ENCODE peak calls at places on chromosomes 13 and 19, in four cellular contexts. E, U, O and D are unnamed samples.

GRCh38 chr13:95326695-95327094 is 25.4 kb upstream of the ABCC4 start:
- DNase-seq in E (no peak), U (no peak), O (no peak), D (no peak)

GRCh38 chr13:30849611-30850010 is 56.5 kb upstream of the MEDAG start:
- DNase-seq in E (no peak), U (no peak), O (no peak), D (no peak)

GRCh38 chr19:50417850-50418185 is 920 bp upstream of the SPIB start:
- DNase-seq in E (no peak), U (no peak), O (no peak), D (no peak)

GRCh38 chr13:31987535-31988170 is 43.9 kb upstream of the FRY start:
- DNase-seq in E (no peak), U (no peak), O (no peak), D (no peak)

GRCh38 chr13:50225188-50226155 is 210.2 kb downstream of the KCNRG start:
- DNase-seq in E (no peak), U (no peak), O (no peak), D (no peak)

GRCh38 chr19:294341-294818 is 3.2 kb upstream of the PLPP2 start:
- DNase-seq in E (no peak), U (peak), O (no peak), D (no peak)

GRCh38 chr13:28753208-28753892 is 34.6 kb upstream of the SLC46A3 start:
- DNase-seq in E (no peak), U (no peak), O (peak), D (no peak)

GRCh38 chr13:100106005-100106404 is 17.1 kb downstream of the PCCA start:
- DNase-seq in E (no peak), U (no peak), O (no peak), D (no peak)

GRCh38 chr19:27885361-27885760 is 1327.6 kb downstream of the UQCRFS1 start:
- DNase-seq in E (no peak), U (no peak), O (no peak), D (no peak)

GRCh38 chr19:27887946-27888345 is 1325.0 kb downstream of the UQCRFS1 start:
- DNase-seq in E (no peak), U (no peak), O (no peak), D (no peak)

GRCh38 chr19:27881213-27881612 is 1331.7 kb downstream of the UQCRFS1 start:
- DNase-seq in E (no peak), U (no peak), O (no peak), D (no peak)

GRCh38 chr19:27889156-27889555 is 1323.8 kb downstream of the UQCRFS1 start:
- DNase-seq in E (no peak), U (no peak), O (no peak), D (no peak)

DNA sequence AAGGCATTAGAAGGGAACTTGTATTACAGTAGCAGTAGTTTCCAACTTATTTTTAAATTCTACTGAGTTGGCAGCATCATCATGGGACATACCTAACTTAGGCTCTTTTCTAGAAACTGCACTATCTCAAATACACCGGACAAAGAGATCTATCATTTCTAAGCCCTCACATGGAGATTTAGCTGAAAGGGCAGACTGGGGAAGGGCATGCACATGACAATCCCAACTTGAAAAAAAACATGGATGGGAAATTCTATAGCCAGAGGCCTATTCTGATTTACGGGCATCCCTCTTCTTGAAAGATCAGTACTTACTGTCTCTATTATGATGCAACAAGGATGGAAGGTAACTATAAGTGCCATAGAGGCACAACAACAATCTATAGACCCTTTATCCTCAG is 1328.6 kb downstream of the UQCRFS1 start:
- DNase-seq in E (no peak), U (no peak), O (no peak), D (no peak)
- TF ChIP-seq CTCF in E (no peak), U (no peak), O (no peak), D (no peak)

DNA sequence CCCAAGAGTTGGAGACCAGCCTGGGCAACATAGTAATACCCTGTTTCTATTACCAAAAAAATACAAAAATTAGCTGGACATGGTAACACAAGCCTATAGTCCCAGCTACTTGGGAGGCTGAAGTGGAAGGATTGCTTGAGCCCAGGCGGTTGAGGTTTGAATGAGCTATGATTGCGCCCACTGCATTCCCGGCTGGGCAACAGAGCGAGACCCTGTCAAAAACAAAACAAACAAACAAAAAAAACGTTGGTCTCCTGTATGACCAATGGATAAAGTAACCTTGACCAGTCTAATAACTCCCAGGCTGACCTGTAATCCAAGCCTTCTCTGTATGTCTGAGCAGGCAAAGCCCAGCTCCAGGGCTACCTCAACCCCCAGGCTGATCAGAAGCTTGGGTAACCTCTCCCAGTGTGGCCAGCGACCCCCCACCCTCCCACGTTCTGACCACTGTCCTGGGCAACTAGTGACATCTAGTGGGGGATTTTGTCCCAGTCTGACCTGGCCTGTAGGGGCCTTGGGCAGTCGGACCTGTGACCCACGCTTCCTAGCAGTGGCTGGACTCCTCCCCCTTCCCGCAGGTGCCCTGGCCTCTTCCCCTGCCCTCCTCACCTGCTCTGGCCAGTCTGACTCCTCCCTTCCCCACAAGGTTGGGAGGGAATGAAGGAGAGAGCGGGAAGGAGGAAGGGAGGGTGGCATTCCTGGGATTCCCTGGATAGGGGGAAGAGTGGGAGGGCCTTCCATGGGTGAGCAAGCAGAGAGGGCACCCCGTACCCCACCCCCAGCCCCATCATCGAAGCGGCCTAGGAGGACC is 1.0 kb upstream of the BCAM start:
- DNase-seq in E (peak), U (no peak), O (peak), D (peak)
- TF ChIP-seq CTCF in E (no peak), U (no peak), O (no peak), D (no peak)

GRCh38 chr19:1875646-1876493 is 9.4 kb downstream of the ABHD17A start:
- DNase-seq in E (peak), U (peak), O (peak), D (peak)
- TF ChIP-seq CTCF in E (no peak), U (no peak), O (no peak), D (no peak)

DNA sequence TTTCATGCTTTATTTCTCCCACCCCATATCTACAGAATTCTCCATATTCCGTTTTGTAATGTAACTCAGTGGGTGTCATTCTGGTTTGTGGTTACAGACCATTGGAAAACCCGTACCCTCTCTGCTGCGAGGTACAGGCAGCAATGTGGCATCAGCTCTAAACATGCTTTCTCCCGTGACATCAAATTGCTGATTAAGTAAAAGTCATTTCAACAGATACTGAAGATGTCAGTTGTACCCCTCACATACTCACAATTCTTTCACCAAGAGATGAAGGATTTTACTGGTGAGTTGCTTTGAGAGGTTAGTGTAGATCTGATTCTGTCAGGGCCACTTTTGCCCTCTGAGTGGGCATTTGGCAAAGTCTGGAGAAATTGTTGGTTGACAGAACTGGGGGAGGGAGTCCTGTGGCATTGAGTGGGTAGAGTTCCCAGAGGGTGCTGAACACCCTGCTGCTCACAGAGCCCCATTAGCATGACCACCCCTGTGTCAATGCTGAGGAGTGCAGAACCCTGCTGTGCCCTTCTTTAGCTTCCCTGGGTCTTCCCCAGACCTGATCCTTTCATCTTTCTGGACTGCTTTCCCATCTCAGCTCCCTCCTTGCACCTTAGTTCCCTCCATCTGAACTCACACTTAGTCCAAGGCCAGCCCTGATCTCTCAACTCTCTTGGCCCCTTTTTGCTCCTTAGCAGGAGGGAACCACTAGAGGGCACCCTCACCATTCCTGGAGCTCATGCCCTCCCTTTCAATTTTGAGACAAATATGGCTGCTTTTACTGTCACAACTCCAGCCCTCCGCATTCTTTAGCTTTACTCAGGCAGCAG is 39.9 kb upstream of the CEACAM8 start:
- DNase-seq in E (no peak), U (peak), O (no peak), D (no peak)
- TF ChIP-seq CTCF in E (no peak), U (peak), O (peak), D (no peak)

DNA sequence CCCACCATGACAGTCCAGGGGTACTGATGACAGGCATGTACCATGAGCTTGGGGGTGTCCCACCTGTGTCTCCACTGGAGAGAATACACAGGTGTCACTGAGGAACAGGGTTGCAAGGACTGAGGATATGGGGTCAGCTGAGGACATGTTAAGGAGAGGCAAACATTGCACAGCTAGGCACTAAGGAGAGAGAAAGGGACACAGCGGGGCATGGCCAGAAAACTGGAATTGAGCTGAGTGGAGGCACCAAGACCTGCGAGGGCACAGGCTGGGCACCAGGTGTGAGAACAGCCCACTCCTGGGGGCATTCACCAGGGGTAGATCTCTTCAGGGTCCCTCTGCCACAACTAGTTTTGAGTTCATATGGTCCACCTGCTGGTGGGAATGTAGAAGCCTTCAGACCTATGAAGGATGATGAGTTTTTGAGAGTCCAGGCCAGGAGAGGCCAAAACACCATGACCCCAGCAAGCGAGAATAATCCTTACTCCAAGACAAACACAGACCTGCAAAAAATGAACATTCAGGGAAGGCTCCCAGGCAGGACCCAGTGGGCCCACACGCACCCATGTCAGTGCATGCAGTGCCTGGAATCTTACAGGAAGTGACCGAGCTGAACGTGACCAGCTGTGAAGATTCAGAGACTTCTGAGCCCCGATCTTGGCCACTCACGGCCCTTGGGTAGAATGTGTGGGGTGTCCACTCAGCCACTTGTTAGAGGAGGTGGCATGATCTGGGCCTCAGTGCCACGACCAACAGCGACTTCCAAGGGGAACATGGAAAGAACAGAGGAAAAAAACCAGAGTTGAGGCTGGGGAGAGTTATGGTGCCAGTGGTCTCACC is 1.4 kb upstream of the ZNF584 start:
- DNase-seq in E (no peak), U (no peak), O (no peak), D (no peak)
- TF ChIP-seq CTCF in E (no peak), U (no peak), O (no peak), D (peak)

DNA sequence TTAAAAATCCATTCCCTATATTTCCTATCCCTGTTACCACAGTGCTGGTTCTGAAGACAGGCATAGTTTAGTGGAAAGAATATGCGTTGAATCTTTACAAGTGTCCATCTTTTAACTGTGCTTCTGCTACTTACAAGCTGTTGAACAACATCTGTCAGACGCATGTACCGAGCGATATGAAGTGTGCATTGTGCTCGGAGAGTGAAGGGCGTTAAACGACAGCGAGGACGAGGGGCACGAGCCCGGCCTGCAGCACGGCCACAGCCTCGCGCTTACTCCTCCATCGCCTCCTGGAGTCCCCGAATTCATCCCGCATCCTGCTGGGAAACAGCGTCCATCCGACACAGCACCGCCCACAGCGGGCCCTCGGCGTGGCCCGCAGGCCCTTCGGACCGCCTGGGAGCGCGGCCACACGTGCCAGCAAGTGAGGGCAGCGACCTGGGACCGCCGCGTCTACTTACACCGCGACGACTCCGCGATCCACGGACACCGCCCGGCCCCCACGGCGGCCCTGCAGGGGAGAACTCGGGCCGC is 512 bp downstream of the PCID2 start:
- DNase-seq in E (no peak), U (peak), O (no peak), D (no peak)
- TF ChIP-seq CTCF in E (no peak), U (no peak), O (no peak), D (no peak)

GRCh38 chr19:55103190-55103589 is 14.2 kb downstream of the PPP1R12C start:
- DNase-seq in E (no peak), U (peak), O (no peak), D (no peak)

GRCh38 chr19:55097864-55098715 is 19.3 kb downstream of the PPP1R12C start:
- DNase-seq in E (no peak), U (peak), O (no peak), D (no peak)

GRCh38 chr19:55098716-55099556 is 18.5 kb downstream of the PPP1R12C start:
- DNase-seq in E (no peak), U (peak), O (no peak), D (no peak)

GRCh38 chr19:55101261-55101660 is 16.2 kb downstream of the PPP1R12C start:
- DNase-seq in E (no peak), U (peak), O (no peak), D (no peak)

GRCh38 chr19:55099557-55100506 is 17.6 kb downstream of the PPP1R12C start:
- DNase-seq in E (no peak), U (peak), O (no peak), D (no peak)
- TF ChIP-seq CTCF in E (no peak), U (no peak), O (no peak), D (no peak)

GRCh38 chr19:55241143-55241934 is 12.8 kb upstream of the TMEM86B start:
- DNase-seq in E (no peak), U (no peak), O (no peak), D (no peak)

GRCh38 chr19:55241935-55242464 is 13.4 kb upstream of the TMEM86B start:
- DNase-seq in E (no peak), U (no peak), O (no peak), D (no peak)

GRCh38 chr19:55244004-55244680 is 14.7 kb downstream of the PPP6R1 start:
- DNase-seq in E (no peak), U (no peak), O (no peak), D (no peak)

GRCh38 chr19:55240713-55241020 is 12.1 kb upstream of the TMEM86B start:
- DNase-seq in E (no peak), U (no peak), O (no peak), D (no peak)

GRCh38 chr19:55242517-55242916 is 14.0 kb upstream of the TMEM86B start:
- DNase-seq in E (no peak), U (no peak), O (no peak), D (no peak)
- TF ChIP-seq CTCF in E (no peak), U (no peak), O (no peak), D (no peak)

GRCh38 chr19:7680606-7681335 is at the start of gene TRAPPC5:
- DNase-seq in E (peak), U (peak), O (peak), D (peak)

GRCh38 chr19:7679771-7680605 is 645 bp upstream of the TRAPPC5 start:
- DNase-seq in E (no peak), U (no peak), O (no peak), D (no peak)

GRCh38 chr19:7679017-7679720 is 1.5 kb upstream of the TRAPPC5 start:
- DNase-seq in E (no peak), U (no peak), O (no peak), D (no peak)

GRCh38 chr19:7681336-7682174 is 922 bp downstream of the TRAPPC5 start:
- DNase-seq in E (peak), U (peak), O (peak), D (no peak)

DNA sequence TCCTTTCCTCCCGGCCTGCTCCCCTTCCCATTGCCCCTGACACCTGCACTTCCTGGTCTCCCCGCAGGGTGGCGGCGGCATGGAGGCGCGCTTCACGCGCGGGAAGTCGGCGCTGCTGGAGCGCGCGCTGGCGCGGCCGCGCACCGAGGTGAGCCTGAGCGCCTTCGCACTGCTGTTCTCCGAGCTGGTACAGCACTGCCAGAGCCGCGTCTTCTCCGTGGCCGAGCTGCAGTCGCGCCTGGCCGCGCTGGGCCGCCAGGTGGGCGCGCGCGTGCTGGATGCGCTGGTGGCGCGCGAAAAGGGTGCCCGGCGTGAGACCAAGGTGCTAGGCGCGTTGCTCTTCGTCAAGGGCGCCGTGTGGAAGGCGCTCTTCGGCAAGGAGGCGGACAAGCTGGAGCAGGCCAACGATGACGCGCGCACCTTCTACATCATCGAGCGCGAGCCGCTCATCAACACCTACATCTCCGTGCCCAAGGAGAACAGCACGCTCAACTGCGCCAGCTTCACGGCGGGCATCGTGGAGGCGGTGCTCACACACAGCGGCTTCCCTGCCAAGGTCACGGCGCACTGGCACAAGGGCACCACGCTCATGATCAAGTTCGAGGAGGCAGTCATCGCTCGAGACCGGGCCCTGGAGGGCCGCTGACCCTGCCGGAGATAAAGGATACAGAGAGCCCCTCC is 1.7 kb downstream of the TRAPPC5 start:
- DNase-seq in E (peak), U (no peak), O (no peak), D (no peak)
- TF ChIP-seq CTCF in E (no peak), U (no peak), O (no peak), D (no peak)